ENCODE peak calls at places on chromosomes 7 and 10, in seven cellular contexts. D is upper lobe of right lung, M is endothelial cell of umbilical vein, T is cardiac muscle cell, A is psoas muscle, L is adipocyte, E is lung. X is an unnamed sample.

GRCh38 chr10:75502389-75502788 is 71.0 kb downstream of the LRMDA start:
- DNase-seq in D (no peak), M (no peak), T (no peak), A (no peak), L (no peak), E (no peak), X (no peak)

GRCh38 chr10:100881552-100882250 is 31.1 kb upstream of the SLF2 start:
- DNase-seq in D (peak; percentile 20), M (no peak), T (no peak), A (no peak), L (no peak), E (no peak), X (no peak)

GRCh38 chr10:17599089-17599488 is 18.1 kb downstream of the HACD1 start:
- DNase-seq in D (no peak), M (peak; percentile 63), T (peak; percentile 73), A (no peak), L (peak; percentile 43), E (no peak), X (no peak)

GRCh38 chr10:114308470-114309110 is 69.5 kb downstream of the VWA2 start:
- DNase-seq in D (no peak), M (no peak), T (no peak), A (no peak), L (no peak), E (no peak), X (no peak)

GRCh38 chr7:85796956-85797355 is 610.1 kb upstream of the SEMA3D start:
- DNase-seq in D (no peak), M (no peak), T (no peak), A (no peak), L (no peak), E (no peak), X (no peak)

GRCh38 chr10:14329609-14330246 is 996 bp downstream of the FRMD4A start:
- DNase-seq in D (no peak), M (no peak), T (no peak), A (no peak), L (no peak), E (no peak), X (no peak)

GRCh38 chr7:30143748-30144251 is 9.0 kb downstream of the MTURN start:
- DNase-seq in D (no peak), M (no peak), T (peak; percentile 31), A (no peak), L (no peak), E (no peak), X (no peak)

GRCh38 chr7:142349670-142350405 is 92.0 kb upstream of the PRSS58 start:
- DNase-seq in D (peak; percentile 67), M (no peak), T (no peak), A (no peak), L (no peak), E (no peak), X (no peak)

GRCh38 chr10:110494532-110494931 is 3.2 kb upstream of the DUSP5 start:
- DNase-seq in D (no peak), M (no peak), T (no peak), A (no peak), L (no peak), E (no peak), X (no peak)

GRCh38 chr10:28737096-28737495 is 59.8 kb downstream of the BAMBI start:
- DNase-seq in D (no peak), M (no peak), T (no peak), A (no peak), L (no peak), E (no peak), X (no peak)

GRCh38 chr7:13293264-13294002 is 606.0 kb downstream of the ARL4A start:
- DNase-seq in D (no peak), M (no peak), T (no peak), A (no peak), L (peak; percentile 14), E (no peak), X (no peak)

GRCh38 chr7:93943816-93944540 is 22.4 kb downstream of the GNG11 start:
- DNase-seq in D (no peak), M (peak; percentile 79), T (no peak), A (no peak), L (no peak), E (no peak), X (no peak)

GRCh38 chr10:49690673-49691356 is 11.4 kb downstream of the C10orf53 start:
- DNase-seq in D (no peak), M (no peak), T (no peak), A (no peak), L (peak; percentile 18), E (no peak), X (no peak)
- H3K4me1 ChIP-seq in D (no peaks in the 10 kb centered on the region), M (no peaks in the 10 kb centered on the region), T (no peaks in the 10 kb centered on the region), A (no peaks in the 10 kb centered on the region), L (no peaks in the 10 kb centered on the region), E (no peaks in the 10 kb centered on the region), X (no peaks in the 10 kb centered on the region)

GRCh38 chr10:103783686-103784085 is 71.7 kb downstream of the SH3PXD2A start:
- DNase-seq in D (no peak), M (no peak), T (no peak), A (no peak), L (no peak), E (no peak), X (no peak)
- H3K4me1 ChIP-seq in D (peaks cover 26% of the 10 kb centered on the region), M (no peaks in the 10 kb centered on the region), T (peaks cover 38% of the 10 kb centered on the region), A (peaks cover 41% of the 10 kb centered on the region), L (peaks cover 16% of the 10 kb centered on the region), E (peaks cover 16% of the 10 kb centered on the region), X (peaks cover 18% of the 10 kb centered on the region)

DNA sequence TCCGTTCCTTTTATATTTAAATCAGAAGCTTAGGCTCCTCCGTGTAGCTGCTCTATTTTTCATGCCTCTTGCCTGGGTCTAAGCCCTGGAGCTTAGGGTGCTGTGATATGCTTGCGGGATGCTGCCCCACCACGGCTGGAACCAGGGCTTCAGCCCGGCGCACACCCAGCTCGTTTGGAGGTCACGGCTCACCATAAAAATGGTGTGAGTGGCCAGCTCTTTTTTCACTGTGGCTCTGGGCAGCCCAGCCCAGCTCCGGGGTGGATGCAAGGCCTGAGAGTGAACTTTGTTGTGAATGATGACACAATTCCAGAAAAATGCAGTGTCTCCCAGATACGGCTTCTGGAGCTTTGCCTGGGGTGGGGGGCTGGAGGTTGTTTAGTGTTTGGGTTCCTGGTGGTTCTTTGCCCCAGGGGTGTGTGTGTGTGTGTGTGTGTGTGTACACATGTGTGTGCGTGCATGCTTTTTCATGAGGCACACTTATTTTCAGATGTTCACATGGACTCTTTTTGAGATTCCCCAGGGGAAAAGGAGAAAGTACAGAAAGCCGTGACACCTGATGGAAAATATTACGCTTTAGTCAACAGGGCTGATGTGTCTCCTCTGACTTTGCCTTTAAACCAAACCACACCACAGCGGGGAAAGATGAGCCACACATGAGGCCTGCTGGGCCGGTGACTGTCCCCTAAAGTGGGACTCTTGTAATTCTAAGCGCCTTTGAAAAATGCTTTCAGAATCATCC is 46.2 kb downstream of the GRK5 start:
- DNase-seq in D (no peak), M (peak; percentile 73), T (peak; percentile 95), A (peak; percentile 87), L (peak; percentile 95), E (peak; percentile 51), X (peak; percentile 86)
- H3K4me1 ChIP-seq in D (peaks cover 55% of the 10 kb centered on the region), M (peaks cover 46% of the 10 kb centered on the region), T (peaks cover 46% of the 10 kb centered on the region), A (peaks cover 27% of the 10 kb centered on the region), L (peaks cover 56% of the 10 kb centered on the region), E (peaks cover 37% of the 10 kb centered on the region), X (peaks cover 34% of the 10 kb centered on the region)

DNA sequence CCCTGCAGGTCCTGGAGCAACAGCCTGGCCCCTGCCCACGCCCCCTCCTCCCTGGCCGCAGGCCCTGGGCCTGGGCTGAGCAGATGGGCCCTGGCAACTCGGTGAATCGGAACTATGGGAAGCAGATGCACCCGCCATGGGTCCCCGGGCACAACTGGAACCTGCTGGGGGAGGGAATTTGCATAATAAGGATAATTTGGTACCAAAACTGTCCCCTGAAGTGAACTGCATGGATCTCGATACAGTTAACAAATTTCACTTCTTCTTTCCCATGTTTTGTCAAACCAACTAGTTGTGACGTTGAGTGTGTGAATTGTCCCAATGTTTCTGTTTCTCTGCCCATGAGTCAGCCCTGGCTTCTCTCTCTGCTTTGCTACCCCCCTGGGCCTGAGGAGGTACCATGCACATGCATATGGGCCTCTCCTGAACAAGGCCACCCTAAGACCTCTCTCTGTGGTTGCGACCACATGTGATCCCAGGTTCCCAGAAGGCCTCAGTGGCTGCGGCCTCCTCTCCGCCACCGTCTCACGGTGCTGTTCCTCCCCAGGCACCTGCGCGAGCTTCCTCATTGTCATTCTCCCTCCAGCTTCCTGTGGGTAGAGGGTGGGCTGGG is 40.2 kb downstream of the FIGNL1 start:
- DNase-seq in D (no peak), M (no peak), T (no peak), A (no peak), L (no peak), E (no peak), X (no peak)
- H3K4me1 ChIP-seq in D (no peaks in the 10 kb centered on the region), M (no peaks in the 10 kb centered on the region), T (no peaks in the 10 kb centered on the region), A (no peaks in the 10 kb centered on the region), L (no peaks in the 10 kb centered on the region), E (no peaks in the 10 kb centered on the region), X (no peaks in the 10 kb centered on the region)

GRCh38 chr7:143387156-143387975 is 6.2 kb downstream of the ZYX start:
- DNase-seq in D (peak; percentile 54), M (no peak), T (peak; percentile 18), A (no peak), L (no peak), E (no peak), X (peak; percentile 51)
- H3K4me1 ChIP-seq in D (peaks cover 67% of the 10 kb centered on the region), M (peaks cover 89% of the 10 kb centered on the region), T (peaks cover 5% of the 10 kb centered on the region), A (peaks cover 52% of the 10 kb centered on the region), L (peaks cover 62% of the 10 kb centered on the region), E (peaks cover 51% of the 10 kb centered on the region), X (no peaks in the 10 kb centered on the region)

DNA sequence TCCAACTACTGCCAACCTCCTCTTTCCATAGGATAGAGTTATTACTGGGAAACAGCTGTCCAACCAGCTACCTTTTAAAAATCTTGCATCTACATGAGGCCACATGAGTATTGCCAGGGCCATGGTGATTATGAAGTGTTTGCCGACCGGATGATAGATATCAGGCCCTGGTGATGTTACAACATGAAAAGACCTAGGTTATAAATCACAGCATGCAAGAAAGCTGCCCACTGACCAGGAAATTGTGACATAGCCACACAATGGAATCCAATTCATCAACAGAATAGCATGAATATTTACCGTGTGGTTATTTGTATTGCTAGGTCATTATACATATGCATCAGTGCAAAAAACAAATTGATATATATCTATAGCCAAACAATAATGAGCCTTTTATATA is 517.0 kb downstream of the INHBA start:
- DNase-seq in D (no peak), M (no peak), T (peak; percentile 6), A (no peak), L (no peak), E (no peak), X (no peak)
- H3K4me1 ChIP-seq in D (no peaks in the 10 kb centered on the region), M (peaks cover 39% of the 10 kb centered on the region), T (no peaks in the 10 kb centered on the region), A (no peaks in the 10 kb centered on the region), L (peaks cover 20% of the 10 kb centered on the region), E (peaks cover 2% of the 10 kb centered on the region), X (no peaks in the 10 kb centered on the region)

DNA sequence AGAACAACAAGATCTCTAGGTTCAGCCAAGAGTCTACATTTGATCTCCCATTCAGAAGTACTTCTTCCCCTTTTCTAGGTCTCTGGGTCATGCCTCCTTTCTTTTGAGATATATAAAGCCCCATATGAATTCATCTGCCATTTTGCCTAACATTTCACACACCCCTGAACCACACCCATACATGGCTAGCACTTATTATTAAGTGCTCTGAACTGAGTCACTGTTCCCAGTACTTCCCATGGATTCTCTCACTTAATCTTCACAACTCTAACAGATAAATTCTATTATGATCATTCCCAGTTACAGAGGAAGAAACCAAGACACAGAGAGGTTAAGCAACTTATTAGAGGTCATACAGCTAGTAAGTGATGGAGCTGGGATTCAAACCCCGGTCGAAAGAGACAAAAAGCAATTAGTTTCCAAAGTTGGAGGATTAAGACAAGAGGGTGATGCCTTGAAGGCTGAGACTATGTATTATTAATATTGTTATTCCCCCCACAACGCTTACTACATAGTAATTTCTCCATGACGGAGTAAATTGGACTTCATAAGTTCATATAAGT is 17.2 kb downstream of the MYOF start:
- DNase-seq in D (no peak), M (peak; percentile 49), T (no peak), A (no peak), L (no peak), E (no peak), X (no peak)
- H3K4me1 ChIP-seq in D (peaks cover 74% of the 10 kb centered on the region), M (peaks cover 86% of the 10 kb centered on the region), T (no peaks in the 10 kb centered on the region), A (peaks cover 13% of the 10 kb centered on the region), L (peaks cover 84% of the 10 kb centered on the region), E (peaks cover 24% of the 10 kb centered on the region), X (peaks cover 4% of the 10 kb centered on the region)

X was measured in right lobe of liver.